ENCODE peak calls at places on chromosomes 12 and 14, in four cellular contexts. B, Q, C and S are unnamed samples. For H3K9me3, the result is how much of the 10 kb centered on the place peaks cover.

GRCh38 chr12:56158926-56159461 is 835 bp downstream of the MYL6 start:
- DNase-seq in B (peak), Q (peak), C (peak), S (peak)

GRCh38 chr12:93468008-93468371 is 676 bp downstream of the MRPL42 start:
- DNase-seq in B (no peak), Q (no peak), C (no peak), S (no peak)

GRCh38 chr12:481422-481821 is 21.7 kb downstream of the B4GALNT3 start:
- DNase-seq in B (peak), Q (no peak), C (no peak), S (peak)

GRCh38 chr12:53677612-53678133 is 1.8 kb upstream of the ATP5MC2 start:
- DNase-seq in B (no peak), Q (peak), C (no peak), S (no peak)

GRCh38 chr12:57342207-57342691 is 88.6 kb downstream of the R3HDM2 start:
- DNase-seq in B (peak), Q (peak), C (no peak), S (peak)

GRCh38 chr14:93961610-93962009 is 14.8 kb downstream of the ASB2 start:
- DNase-seq in B (no peak), Q (no peak), C (no peak), S (no peak)

GRCh38 chr12:109744026-109744425 is 30.4 kb downstream of the FAM222A start:
- DNase-seq in B (no peak), Q (no peak), C (no peak), S (peak)

GRCh38 chr14:88853129-88853528 is 28.7 kb downstream of the TTC8 start:
- DNase-seq in B (no peak), Q (no peak), C (no peak), S (no peak)

GRCh38 chr12:97386133-97386581 is 76.4 kb upstream of the RMST start:
- DNase-seq in B (peak), Q (peak), C (no peak), S (peak)

GRCh38 chr14:76884853-76885276 is 58.7 kb downstream of the LRRC74A start:
- DNase-seq in B (no peak), Q (no peak), C (no peak), S (peak)

GRCh38 chr14:65203574-65203973 is 101.3 kb upstream of the MAX start:
- DNase-seq in B (no peak), Q (no peak), C (no peak), S (no peak)

GRCh38 chr14:37985826-37986470 is 221.8 kb upstream of the SSTR1 start:
- DNase-seq in B (peak), Q (peak), C (peak), S (peak)

GRCh38 chr14:89065879-89066278 is 241.4 kb downstream of the TTC8 start:
- DNase-seq in B (no peak), Q (no peak), C (no peak), S (no peak)

GRCh38 chr12:76674669-76675315 is 89.1 kb upstream of the ZDHHC17 start:
- DNase-seq in B (no peak), Q (no peak), C (no peak), S (no peak)

GRCh38 chr14:101665478-101666078 is 95.9 kb upstream of the PPP2R5C start:
- DNase-seq in B (peak), Q (peak), C (peak), S (peak)

GRCh38 chr14:44166611-44167010 is 340.5 kb downstream of the FSCB start:
- DNase-seq in B (no peak), Q (no peak), C (no peak), S (no peak)

GRCh38 chr14:44170554-44170953 is 336.5 kb downstream of the FSCB start:
- DNase-seq in B (no peak), Q (no peak), C (peak), S (no peak)

GRCh38 chr14:44170099-44170498 is 337.0 kb downstream of the FSCB start:
- DNase-seq in B (no peak), Q (no peak), C (no peak), S (no peak)

GRCh38 chr14:44165286-44165685 is 341.8 kb downstream of the FSCB start:
- DNase-seq in B (no peak), Q (no peak), C (no peak), S (no peak)

DNA sequence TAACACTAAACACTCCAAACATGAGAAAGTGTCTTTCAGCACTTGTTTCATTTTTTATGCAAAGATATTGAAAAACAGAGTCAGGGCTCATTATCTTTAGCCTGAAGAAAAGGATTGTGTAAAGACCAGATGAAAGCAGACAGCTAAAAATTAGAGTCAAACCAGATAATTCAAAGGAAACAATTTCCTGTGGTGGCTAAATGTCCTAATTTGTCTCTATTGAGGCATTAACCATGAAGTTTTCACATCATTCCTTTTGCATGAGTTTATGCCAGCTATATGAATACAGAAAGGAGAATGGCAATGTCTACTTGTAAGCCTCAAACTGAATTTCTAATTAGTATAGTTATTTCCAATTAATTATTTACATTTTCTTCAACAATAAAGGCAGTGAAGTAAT is 338.5 kb downstream of the FSCB start:
- DNase-seq in B (no peak), Q (no peak), C (no peak), S (no peak)
- H3K27ac ChIP-seq in B (no peak), Q (no peak), C (no peak), S (no peak)

DNA sequence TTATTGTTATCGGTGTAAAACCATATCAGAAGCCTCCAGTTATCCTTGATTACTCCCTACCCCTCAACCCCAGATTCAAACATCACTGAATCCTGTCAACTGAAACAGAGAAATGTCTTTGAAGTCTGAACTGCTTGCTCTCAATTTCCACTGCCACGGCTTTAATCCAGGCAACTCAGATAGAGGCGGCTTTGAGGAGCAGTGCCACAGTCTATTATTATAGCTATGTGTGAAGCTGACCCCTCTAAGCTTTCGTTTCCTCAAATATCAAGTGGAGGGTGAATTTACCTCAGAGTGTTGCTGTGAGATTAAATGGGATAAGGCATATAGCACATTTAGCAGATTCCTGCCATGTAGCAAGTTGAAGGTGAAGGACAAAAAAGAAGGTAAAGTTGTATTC is 49.0 kb upstream of the PDE3A start:
- DNase-seq in B (no peak), Q (no peak), C (no peak), S (peak)
- H3K9ac ChIP-seq in B (no peak), Q (no peak), C (no peak), S (no peak)

DNA sequence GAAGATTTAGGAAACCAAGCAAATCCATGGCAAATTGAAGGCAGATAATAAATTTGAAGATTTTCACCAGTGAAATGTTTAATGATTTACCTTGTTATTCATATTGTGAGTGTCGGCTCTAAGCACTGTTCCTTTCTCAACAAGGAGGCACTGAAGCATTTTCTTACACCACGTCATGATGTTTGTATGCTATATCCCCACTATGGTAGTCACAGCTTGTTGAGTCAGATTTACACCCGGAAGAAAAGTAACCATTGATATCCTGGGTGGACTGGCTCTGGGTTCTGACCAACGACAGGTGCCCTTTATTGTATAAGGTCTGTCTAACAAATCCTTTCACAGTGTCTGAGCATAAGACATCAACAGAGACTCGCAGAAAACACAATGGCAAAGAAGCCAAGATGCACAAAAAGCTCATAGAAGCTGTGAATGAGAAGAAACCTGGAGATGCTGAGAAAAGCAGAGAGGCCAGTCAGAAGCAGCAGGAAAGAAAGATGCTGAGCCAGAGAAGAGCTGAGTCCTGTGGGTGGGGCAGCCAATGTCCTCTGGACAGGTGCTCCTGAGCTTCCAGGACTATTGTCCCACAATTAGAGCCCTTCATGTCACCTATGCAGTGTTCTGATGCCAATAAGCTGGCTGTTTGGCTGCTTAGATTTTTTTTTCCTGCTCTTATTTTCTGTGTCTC is 49.7 kb upstream of the ARHGAP5 start:
- DNase-seq in B (peak), Q (no peak), C (no peak), S (no peak)
- H3K9me3 ChIP-seq in B (under half), Q (under half), C (under half), S (under half)

DNA sequence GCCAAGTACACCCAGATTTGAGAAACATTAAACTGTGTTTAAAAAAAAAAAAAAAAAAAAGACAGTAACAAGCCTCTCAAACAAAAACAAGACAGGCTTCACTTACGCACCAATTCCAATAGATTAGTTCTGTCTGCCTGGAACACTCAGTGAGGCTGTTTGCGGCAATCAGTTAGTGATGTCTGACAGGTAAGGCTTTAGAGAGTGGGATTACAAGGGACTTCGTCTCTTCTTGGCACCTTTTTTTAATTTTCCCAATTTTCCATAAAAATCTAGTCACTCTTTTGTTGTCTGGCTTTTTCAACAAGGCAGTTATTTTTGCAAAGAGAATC is 79.6 kb downstream of the NCOR2 start:
- DNase-seq in B (no peak), Q (no peak), C (no peak), S (no peak)
- H3K27ac ChIP-seq in B (no peak), Q (no peak), C (no peak), S (peak)

GRCh38 chr14:61403411-61403810 is 82.0 kb downstream of the PRKCH start:
- DNase-seq in B (no peak), Q (no peak), C (no peak), S (no peak)
- H3K9ac ChIP-seq in B (no peak), Q (no peak), C (no peak), S (no peak)

GRCh38 chr12:28367326-28367725 is 177.1 kb downstream of the CCDC91 start:
- DNase-seq in B (no peak), Q (no peak), C (no peak), S (no peak)

GRCh38 chr12:28369483-28369882 is 179.2 kb downstream of the CCDC91 start:
- DNase-seq in B (no peak), Q (no peak), C (no peak), S (no peak)

GRCh38 chr12:28367993-28368392 is 177.7 kb downstream of the CCDC91 start:
- DNase-seq in B (no peak), Q (no peak), C (no peak), S (no peak)
- H3K9me3 ChIP-seq in B (under half), Q (under half), C (under half), S (half or more)

GRCh38 chr12:107440596-107440995 is 245.0 kb upstream of the PWP1 start:
- DNase-seq in B (no peak), Q (no peak), C (no peak), S (no peak)
- H3K27ac ChIP-seq in B (no peak), Q (no peak), C (no peak), S (no peak)